ENCODE peak calls at places on chromosomes 7 and 10, in seven cellular contexts. Y is activated effector memory CD4-positive, alpha-beta T cell treated with Interleukin-2 at 50 U/mL for 16 hours; S is foreskin melanocyte; E is amniotic stem cell; U is posterior cingulate gyrus; V is germinal center; R is A549. O is an unnamed sample.

GRCh38 chr10:70744617-70745138 is 40.5 kb downstream of the TBATA start:
- DNase-seq in Y (no peak), S (no peak), E (no peak), U (no peak), V (no peak), R (no peak), O (no peak)

GRCh38 chr10:15540729-15541128 is 169.6 kb upstream of the FAM171A1 start:
- DNase-seq in Y (no peak), S (no peak), E (no peak), U (no peak), V (no peak), R (no peak), O (no peak)

GRCh38 chr10:29081971-29082699 is 206.7 kb upstream of the LYZL1 start:
- DNase-seq in Y (no peak), S (no peak), E (no peak), U (peak; percentile 24), V (no peak), R (no peak), O (peak; percentile 84)

GRCh38 chr10:60394444-60394843 is 4.8 kb upstream of the ANK3 start:
- DNase-seq in Y (no peak), S (no peak), E (no peak), U (no peak), V (no peak), R (no peak), O (no peak)

GRCh38 chr10:50224330-50224952 is 26.9 kb downstream of the ASAH2 start:
- DNase-seq in Y (no peak), S (peak; percentile 42), E (peak; percentile 53), U (no peak), V (peak; percentile 16), R (peak; percentile 27), O (no peak)

GRCh38 chr7:2609001-2609411 is 22.8 kb upstream of the TTYH3 start:
- DNase-seq in Y (no peak), S (peak; percentile 90), E (no peak), U (no peak), V (peak; percentile 67), R (peak; percentile 59), O (no peak)

GRCh38 chr10:117327262-117327661 is 48.0 kb downstream of the PDZD8 start:
- DNase-seq in Y (no peak), S (no peak), E (no peak), U (no peak), V (no peak), R (no peak), O (no peak)

GRCh38 chr7:73870041-73870492 is 9.1 kb downstream of the TMEM270 start:
- DNase-seq in Y (no peak), S (no peak), E (no peak), U (no peak), V (no peak), R (no peak), O (no peak)

GRCh38 chr10:123648595-123648994 is 17.6 kb upstream of the GPR26 start:
- DNase-seq in Y (no peak), S (no peak), E (no peak), U (no peak), V (no peak), R (no peak), O (no peak)

GRCh38 chr7:20776942-20777341 is 9.7 kb downstream of the SP8 start:
- DNase-seq in Y (no peak), S (no peak), E (no peak), U (no peak), V (no peak), R (no peak), O (no peak)

GRCh38 chr10:125057158-125058001 is 103.0 kb downstream of the CTBP2 start:
- DNase-seq in Y (no peak), S (peak; percentile 100), E (no peak), U (peak; percentile 84), V (no peak), R (no peak), O (peak; percentile 82)

GRCh38 chr10:27660268-27660667 is 85.4 kb downstream of the MKX start:
- DNase-seq in Y (no peak), S (no peak), E (no peak), U (no peak), V (no peak), R (no peak), O (no peak)

GRCh38 chr7:50352282-50352681 is 47.8 kb downstream of the IKZF1 start:
- DNase-seq in Y (no peak), S (no peak), E (no peak), U (no peak), V (no peak), R (no peak), O (no peak)

GRCh38 chr7:78080811-78081210 is 282.2 kb downstream of the PHTF2 start:
- DNase-seq in Y (no peak), S (no peak), E (no peak), U (no peak), V (no peak), R (no peak), O (no peak)

GRCh38 chr7:120521761-120522737 is 249.1 kb downstream of the KCND2 start:
- DNase-seq in Y (no peak), S (no peak), E (no peak), U (no peak), V (no peak), R (no peak), O (no peak)

GRCh38 chr7:3821473-3821872 is 520.4 kb downstream of the SDK1 start:
- DNase-seq in Y (no peak), S (no peak), E (no peak), U (no peak), V (no peak), R (no peak), O (no peak)

GRCh38 chr7:24701232-24701898 is 55.9 kb downstream of the GSDME start:
- DNase-seq in Y (no peak), S (peak; percentile 41), E (peak; percentile 85), U (no peak), V (no peak), R (no peak), O (peak; percentile 20)

GRCh38 chr10:100569687-100570517 is 34.2 kb downstream of the HIF1AN start:
- DNase-seq in Y (no peak), S (no peak), E (no peak), U (no peak), V (no peak), R (no peak), O (no peak)

GRCh38 chr7:64433590-64433989 is 119.8 kb downstream of the ZNF736 start:
- DNase-seq in Y (no peak), S (no peak), E (no peak), U (no peak), V (no peak), R (no peak), O (no peak)

GRCh38 chr7:41005381-41005901 is 697.4 kb downstream of the INHBA start:
- DNase-seq in Y (no peak), S (no peak), E (peak; percentile 5), U (no peak), V (no peak), R (no peak), O (no peak)